ENCODE peak calls at places on chromosomes 16 and 17, in four cellular contexts. Q is pancreas, D is dorsolateral prefrontal cortex, K is cardiac fibroblast. S is an unnamed sample.

GRCh38 chr16:65769776-65770438 is 596.6 kb upstream of the CDH5 start:
- DNase-seq in Q (no peak), D (no peak), K (peak), S (no peak)

GRCh38 chr17:6163632-6164319 is 93.6 kb downstream of the WSCD1 start:
- DNase-seq in Q (no peak), D (peak), K (no peak), S (no peak)

GRCh38 chr16:89697616-89698331 is 3.7 kb downstream of the SPATA2L start:
- DNase-seq in Q (no peak), D (no peak), K (no peak), S (no peak)

GRCh38 chr16:63697736-63698135 is 1424.1 kb downstream of the CDH11 start:
- DNase-seq in Q (no peak), D (no peak), K (no peak), S (no peak)

GRCh38 chr17:61395983-61396585 is 3.6 kb upstream of the TBX2 start:
- DNase-seq in Q (peak), D (no peak), K (no peak), S (no peak)

GRCh38 chr17:17018021-17018441 is 24.2 kb upstream of the MPRIP start:
- DNase-seq in Q (peak), D (no peak), K (no peak), S (no peak)

GRCh38 chr16:29891525-29892457 is 7.6 kb downstream of the SEZ6L2 start:
- DNase-seq in Q (no peak), D (no peak), K (peak), S (no peak)

GRCh38 chr16:54289242-54290051 is 2.9 kb upstream of the IRX3 start:
- DNase-seq in Q (no peak), D (no peak), K (no peak), S (no peak)

GRCh38 chr17:81405382-81406005 is 10.2 kb downstream of the BAHCC1 start:
- DNase-seq in Q (no peak), D (no peak), K (peak), S (no peak)
- H3K4me3 ChIP-seq in Q (no peak), D (peak), K (no peak), S (no peak)

DNA sequence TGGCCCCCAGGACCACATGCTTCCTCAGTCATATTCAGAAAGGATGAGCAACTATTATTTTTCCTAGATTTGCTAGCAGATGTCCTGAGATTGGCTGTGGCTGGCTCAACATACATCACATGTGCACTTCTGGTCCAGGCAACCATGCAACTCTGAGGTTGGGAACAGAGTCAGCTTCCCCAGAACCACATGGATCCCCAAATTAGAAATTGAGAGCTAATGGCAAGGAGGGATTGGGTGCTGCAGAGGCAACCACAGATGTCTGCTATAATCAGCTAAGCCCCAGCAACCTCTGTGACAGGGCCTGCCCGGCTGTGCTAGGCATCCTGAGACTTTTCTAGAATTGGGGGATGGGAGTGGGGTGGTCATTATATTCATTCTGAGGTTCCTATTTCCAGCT is 33.8 kb upstream of the CLEC18A start:
- DNase-seq in Q (no peak), D (no peak), K (no peak), S (no peak)
- H3K4me3 ChIP-seq in Q (no peak), D (no peak), K (peak), S (no peak)

DNA sequence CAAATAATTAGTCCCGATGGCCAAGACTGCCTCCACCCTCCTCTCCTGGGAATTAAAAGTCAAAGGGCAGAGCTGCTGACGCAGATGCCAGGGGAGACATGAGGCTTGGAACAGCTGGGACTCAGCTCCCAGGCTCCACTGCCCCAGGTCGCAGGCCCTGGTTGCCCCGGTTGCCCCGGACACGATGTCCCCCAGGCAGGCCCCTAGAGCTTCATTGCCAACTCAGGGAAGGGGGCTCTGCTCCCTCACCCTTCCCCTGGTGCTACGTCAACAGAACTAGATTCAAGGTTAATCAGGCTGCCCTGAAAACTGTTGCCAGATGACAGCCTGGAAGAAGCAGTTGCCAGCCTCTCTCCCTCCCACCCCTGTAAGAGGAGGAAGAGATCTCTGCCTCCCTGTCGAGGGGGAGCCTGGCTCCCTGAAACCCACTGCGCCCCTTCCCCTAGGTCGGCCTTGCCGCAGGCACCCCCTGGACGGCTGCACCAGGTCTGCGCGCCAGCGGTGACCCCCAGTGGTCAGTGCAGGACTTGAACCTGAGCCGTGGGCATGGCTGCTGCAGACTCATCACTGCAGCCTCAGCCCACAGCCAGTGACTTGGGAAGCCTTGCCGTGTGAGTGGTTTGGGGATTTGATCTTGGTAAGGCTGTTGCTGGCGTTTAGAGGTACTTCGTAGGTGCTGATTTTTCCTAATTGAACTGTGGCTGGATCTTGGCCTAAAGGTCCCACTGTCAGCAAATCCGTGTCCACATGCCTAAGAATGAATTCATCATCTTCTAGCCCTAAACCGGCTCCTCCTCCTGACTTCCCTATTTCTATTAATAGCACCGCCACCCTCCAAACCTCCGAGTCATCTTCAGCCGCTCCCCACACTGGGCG is 84.1 kb upstream of the TOB1 start:
- DNase-seq in Q (peak), D (peak), K (peak), S (peak)
- H3K4me3 ChIP-seq in Q (no peak), D (no peak), K (peak), S (no peak)

GRCh38 chr17:40519089-40519775 is 17.8 kb upstream of the TNS4 start:
- DNase-seq in Q (no peak), D (no peak), K (no peak), S (no peak)
- H3K4me3 ChIP-seq in Q (no peak), D (no peak), K (no peak), S (no peak)

GRCh38 chr16:79768594-79768993 is 168.1 kb upstream of the MAF start:
- DNase-seq in Q (peak), D (peak), K (no peak), S (no peak)
- H3K4me3 ChIP-seq in Q (no peak), D (peak), K (no peak), S (no peak)

DNA sequence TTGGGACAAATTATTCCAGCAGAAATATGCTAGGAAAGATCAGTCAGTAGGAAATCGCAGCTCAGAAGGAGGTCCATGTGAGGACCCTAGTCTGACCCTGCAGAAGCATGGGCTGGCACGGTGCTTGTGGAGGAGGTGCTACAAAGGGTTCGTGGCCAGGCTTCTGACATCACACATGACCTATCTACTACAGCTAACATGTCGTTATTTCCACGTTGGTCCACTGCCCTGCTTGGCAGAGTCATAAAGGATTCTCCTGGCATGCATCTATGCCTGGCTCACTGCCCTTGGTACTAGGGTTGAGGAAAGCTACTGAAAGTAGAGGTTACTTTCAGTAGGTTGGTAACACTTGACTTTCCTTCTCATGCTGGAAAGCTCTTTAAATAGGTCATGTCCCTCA is 118.1 kb upstream of the SHISA6 start:
- DNase-seq in Q (no peak), D (no peak), K (no peak), S (no peak)
- H3K4me3 ChIP-seq in Q (no peak), D (no peak), K (no peak), S (no peak)